ENCODE peak calls at places on chromosomes 16 and 17, in nine cellular contexts. H is cardiac septum, S is brain microvascular endothelial cell, V is neuronal stem cell, P is IMR-90, T is HT1080, L is germinal center, C is T-helper 17 cell, Q is HEK293T. N is an unnamed sample.

GRCh38 chr16:56897026-56897799 is 32.2 kb downstream of the SLC12A3 start:
- DNase-seq in H (no peak), S (no peak), V (no peak), P (no peak), T (no peak), L (no peak), C (no peak), Q (no peak), N (no peak)

GRCh38 chr17:15233022-15233805 is 31.9 kb downstream of the PMP22 start:
- DNase-seq in H (no peak), S (peak; percentile 39), V (no peak), P (peak; percentile 75), T (peak; percentile 47), L (no peak), C (no peak), Q (peak; percentile 27), N (no peak)

GRCh38 chr16:70809392-70810060 is 8.6 kb upstream of the VAC14 start:
- DNase-seq in H (no peak), S (no peak), V (no peak), P (no peak), T (no peak), L (no peak), C (no peak), Q (no peak), N (no peak)

GRCh38 chr16:3170440-3171180 is 17.4 kb upstream of the OR1F1 start:
- DNase-seq in H (no peak), S (no peak), V (no peak), P (no peak), T (no peak), L (no peak), C (no peak), Q (no peak), N (no peak)

GRCh38 chr17:68349157-68349556 is 57.9 kb downstream of the ARSG start:
- DNase-seq in H (no peak), S (no peak), V (no peak), P (no peak), T (no peak), L (no peak), C (no peak), Q (no peak), N (no peak)

GRCh38 chr17:74809031-74809430 is 32.9 kb upstream of the NAT9 start:
- DNase-seq in H (no peak), S (no peak), V (no peak), P (no peak), T (no peak), L (no peak), C (no peak), Q (no peak), N (no peak)

GRCh38 chr17:70901870-70902269 is 732.5 kb downstream of the KCNJ2 start:
- DNase-seq in H (no peak), S (no peak), V (no peak), P (no peak), T (no peak), L (no peak), C (no peak), Q (no peak), N (no peak)

GRCh38 chr17:41529491-41529915 is 1.4 kb upstream of the KRT19 start:
- DNase-seq in H (no peak), S (no peak), V (no peak), P (no peak), T (no peak), L (no peak), C (no peak), Q (no peak), N (no peak)

GRCh38 chr16:14462811-14463210 is 167.2 kb downstream of the PARN start:
- DNase-seq in H (no peak), S (peak; percentile 48), V (no peak), P (peak; percentile 29), T (peak; percentile 37), L (no peak), C (no peak), Q (no peak), N (no peak)

GRCh38 chr17:55377885-55378284 is 43.8 kb downstream of the MMD start:
- DNase-seq in H (no peak), S (no peak), V (no peak), P (no peak), T (no peak), L (no peak), C (no peak), Q (no peak), N (no peak)

GRCh38 chr16:80620656-80621605 is 80.1 kb downstream of the DYNLRB2 start:
- DNase-seq in H (no peak), S (no peak), V (no peak), P (no peak), T (no peak), L (no peak), C (no peak), Q (no peak), N (no peak)

GRCh38 chr17:82810644-82811430 is 29.0 kb downstream of the ZNF750 start:
- DNase-seq in H (no peak), S (no peak), V (no peak), P (no peak), T (no peak), L (no peak), C (no peak), Q (no peak), N (no peak)

GRCh38 chr17:42118545-42118944 is 2.6 kb downstream of the KAT2A start:
- DNase-seq in H (no peak), S (no peak), V (no peak), P (peak; percentile 25), T (peak; percentile 30), L (peak; percentile 59), C (no peak), Q (peak; percentile 45), N (peak; percentile 6)

GRCh38 chr16:27374231-27374793 is 27.7 kb upstream of the IL21R start:
- DNase-seq in H (no peak), S (no peak), V (no peak), P (no peak), T (no peak), L (peak; percentile 53), C (no peak), Q (no peak), N (no peak)

GRCh38 chr17:37327341-37328090 is 48.3 kb upstream of the C17orf78 start:
- DNase-seq in H (no peak), S (peak; percentile 62), V (no peak), P (peak; percentile 94), T (no peak), L (no peak), C (no peak), Q (no peak), N (peak; percentile 35)

GRCh38 chr17:21039839-21040575 is 2.8 kb downstream of the USP22 start:
- DNase-seq in H (no peak), S (no peak), V (no peak), P (peak; percentile 56), T (peak; percentile 63), L (peak; percentile 33), C (no peak), Q (peak; percentile 63), N (peak; percentile 57)

GRCh38 chr16:46562979-46563378 is 58.2 kb downstream of the SHCBP1 start:
- DNase-seq in H (no peak), S (no peak), V (no peak), P (no peak), T (no peak), L (no peak), C (no peak), Q (no peak), N (no peak)

GRCh38 chr16:73186752-73187151 is 138.8 kb upstream of the ZFHX3 start:
- DNase-seq in H (no peak), S (no peak), V (no peak), P (no peak), T (no peak), L (no peak), C (no peak), Q (no peak), N (no peak)

GRCh38 chr16:6967796-6968195 is 364.8 kb upstream of the RBFOX1 start:
- DNase-seq in H (no peak), S (no peak), V (no peak), P (no peak), T (no peak), L (no peak), C (no peak), Q (no peak), N (no peak)